ENCODE peak calls at places on chromosomes 4 and X, in six cellular contexts. L is CD8-positive, alpha-beta memory T cell; D is pancreas; F is neuronal stem cell; Y is hepatocyte; H is tibial artery. T is an unnamed sample. For H3K27me3, the result is how much of the 10 kb centered on the place peaks cover.

GRCh38 chr4:183838987-183839712 is 66.0 kb upstream of the STOX2 start:
- DNase-seq in H (no peak), F (no peak), Y (peak), D (no peak), L (no peak), T (no peak)

GRCh38 chr4:11507920-11508319 is 79.2 kb upstream of the HS3ST1 start:
- DNase-seq in Y (no peak), L (no peak), F (no peak), H (no peak), D (no peak), T (no peak)

GRCh38 chr4:147339116-147339515 is 141.8 kb upstream of the EDNRA start:
- DNase-seq in F (no peak), L (no peak), H (no peak), Y (no peak), D (no peak), T (no peak)

GRCh38 chr4:37758226-37758625 is 68.3 kb upstream of the PGM2 start:
- DNase-seq in F (no peak), H (peak), Y (peak), L (no peak), D (no peak), T (no peak)

GRCh38 chr4:1533501-1534064 is 127.3 kb upstream of the NKX1-1 start:
- DNase-seq in H (no peak), D (peak), L (no peak), Y (no peak), F (no peak), T (no peak)

GRCh38 chr4:123555500-123556273 is 159.1 kb downstream of the SPRY1 start:
- DNase-seq in Y (peak), L (no peak), H (peak), F (no peak), D (peak), T (no peak)

GRCh38 chr4:35250771-35251170 is 993.5 kb downstream of the ARAP2 start:
- DNase-seq in F (no peak), D (no peak), L (no peak), Y (no peak), H (no peak), T (no peak)

GRCh38 chr4:79053754-79054153 is 114.5 kb upstream of the PAQR3 start:
- DNase-seq in L (no peak), H (no peak), F (no peak), D (no peak), Y (no peak), T (no peak)

GRCh38 chr4:163544407-163545038 is 50.0 kb downstream of the TMA16 start:
- DNase-seq in H (peak), F (peak), L (peak), D (peak), Y (peak), T (peak)

GRCh38 chr4:139857977-139858376 is 192.4 kb downstream of the MGST2 start:
- DNase-seq in Y (no peak), H (no peak), L (no peak), D (no peak), F (no peak), T (no peak)

GRCh38 chr4:39044364-39044946 is 12.2 kb upstream of the TMEM156 start:
- DNase-seq in F (peak), H (peak), Y (peak), L (peak), D (peak), T (peak)

GRCh38 chrX:55907968-55908607 is 190.5 kb downstream of the RRAGB start:
- DNase-seq in H (peak), D (peak), F (peak), L (peak), Y (peak), T (no peak)

GRCh38 chrX:136768469-136769084 is 12.2 kb downstream of the ARHGEF6 start:
- DNase-seq in L (peak), Y (peak), H (peak), D (no peak), F (no peak), T (no peak)

GRCh38 chrX:54087661-54088060 is 43.4 kb upstream of the PHF8 start:
- DNase-seq in F (no peak), D (no peak), L (no peak), H (no peak), Y (no peak), T (no peak)

GRCh38 chrX:136214551-136214950 is 36.6 kb downstream of the MAP7D3 start:
- DNase-seq in D (no peak), F (no peak), H (no peak), Y (peak), L (no peak), T (no peak)

GRCh38 chrX:25023908-25024307 is 8.1 kb upstream of the ARX start:
- DNase-seq in Y (no peak), H (no peak), D (no peak), L (no peak), F (no peak), T (no peak)

GRCh38 chrX:27336466-27337091 is 126.6 kb downstream of the PPP4R3C start:
- DNase-seq in H (no peak), L (no peak), F (peak), D (peak), Y (peak), T (no peak)

GRCh38 chr4:81030617-81031388 is at the start of gene BMP3:
- DNase-seq in L (no peak), F (peak), H (no peak), Y (peak), D (peak), T (peak)

GRCh38 chr4:186486172-186486571 is 69.2 kb downstream of the MTNR1A start:
- DNase-seq in L (no peak), D (no peak), F (peak), H (no peak), Y (no peak), T (no peak)

GRCh38 chr4:186934841-186935443 is 211.3 kb upstream of the FAT1 start:
- DNase-seq in F (no peak), H (no peak), L (no peak), Y (peak), D (no peak), T (no peak)

GRCh38 chr4:37139987-37140386 is 104.6 kb upstream of the NWD2 start:
- DNase-seq in L (no peak), H (no peak), Y (no peak), D (no peak), F (no peak), T (no peak)

GRCh38 chrX:40628506-40628905 is 5.3 kb downstream of the MPC1L start:
- DNase-seq in L (no peak), H (no peak), D (no peak), Y (no peak), F (no peak), T (no peak)

GRCh38 chr4:100391913-100392312 is 125.9 kb downstream of the EMCN start:
- DNase-seq in H (no peak), L (no peak), D (no peak), Y (no peak), F (no peak), T (no peak)

GRCh38 chr4:82866706-82867385 is 24.1 kb downstream of the SEC31A start:
- DNase-seq in L (no peak), F (no peak), Y (no peak), D (no peak), H (no peak), T (no peak)

GRCh38 chrX:153717445-153717844 is 6.7 kb downstream of the BCAP31 start:
- DNase-seq in Y (no peak), L (no peak), D (no peak), H (no peak), F (no peak), T (no peak)

GRCh38 chrX:153719238-153719637 is 4.9 kb downstream of the BCAP31 start:
- DNase-seq in F (no peak), L (no peak), H (no peak), D (no peak), Y (no peak), T (no peak)

GRCh38 chrX:153719701-153720100 is 4.5 kb downstream of the BCAP31 start:
- DNase-seq in D (no peak), F (no peak), H (no peak), L (no peak), Y (no peak), T (no peak)

GRCh38 chrX:153709726-153710674 is 14.2 kb downstream of the BCAP31 start:
- DNase-seq in Y (no peak), D (no peak), L (no peak), H (no peak), F (no peak), T (no peak)

DNA sequence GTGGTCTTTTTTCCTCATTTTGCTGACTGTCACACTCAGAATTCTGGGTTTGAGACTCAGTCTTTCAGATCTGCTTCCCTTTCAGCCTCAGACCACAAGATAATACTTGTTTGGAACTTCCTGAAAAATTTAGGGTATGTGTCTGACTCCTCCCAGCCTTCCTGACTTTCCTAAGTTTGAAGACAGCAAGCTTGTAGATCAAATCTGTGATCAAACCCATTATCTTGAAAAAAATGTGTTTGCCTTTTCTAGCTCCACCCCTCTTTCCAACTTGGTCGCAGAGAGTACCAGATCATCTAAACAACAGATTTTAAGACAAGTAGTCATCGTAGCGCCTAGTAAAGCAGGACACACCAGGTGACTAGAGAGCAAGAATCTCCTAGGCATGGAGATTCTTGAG is 9.9 kb downstream of the BCAP31 start:
- DNase-seq in H (no peak), Y (no peak), L (no peak), F (no peak), D (no peak), T (no peak)
- H3K27ac ChIP-seq in H (no peak), Y (no peak), L (no peak), F (no peak), D (no peak), T (no peak)

GRCh38 chrX:71167031-71167781 is 22.6 kb downstream of the NLGN3 start:
- DNase-seq in L (no peak), D (no peak), Y (no peak), H (no peak), F (no peak), T (no peak)
- H3K27me3 ChIP-seq in L (under half), D (under half), Y (under half), H (under half), F (under half), T (half or more)

DNA sequence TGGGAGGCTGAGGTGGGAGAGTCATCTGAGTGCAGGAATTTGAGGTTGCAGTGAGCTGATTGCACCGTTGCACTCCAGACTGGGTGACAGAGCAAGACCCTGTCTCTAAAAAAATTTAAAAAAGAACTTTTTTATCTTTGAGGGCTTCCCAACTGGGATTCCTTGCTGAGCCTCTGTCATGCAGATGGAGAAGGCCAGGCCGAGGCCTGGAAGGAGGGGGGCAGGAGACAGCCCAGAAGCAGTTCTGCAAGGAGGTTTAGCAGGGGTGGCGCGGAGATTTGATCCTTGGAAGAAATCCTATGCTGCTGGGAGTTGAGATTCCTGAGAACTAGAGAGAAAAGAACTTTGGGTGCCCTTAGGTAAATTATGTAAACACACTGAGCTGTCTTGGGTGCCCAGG is 2.5 kb upstream of the ARSD start:
- DNase-seq in Y (no peak), H (no peak), L (no peak), D (no peak), F (no peak), T (no peak)
- H3K4me3 ChIP-seq in Y (no peak), H (no peak), L (no peak), D (no peak), F (no peak), T (no peak)

DNA sequence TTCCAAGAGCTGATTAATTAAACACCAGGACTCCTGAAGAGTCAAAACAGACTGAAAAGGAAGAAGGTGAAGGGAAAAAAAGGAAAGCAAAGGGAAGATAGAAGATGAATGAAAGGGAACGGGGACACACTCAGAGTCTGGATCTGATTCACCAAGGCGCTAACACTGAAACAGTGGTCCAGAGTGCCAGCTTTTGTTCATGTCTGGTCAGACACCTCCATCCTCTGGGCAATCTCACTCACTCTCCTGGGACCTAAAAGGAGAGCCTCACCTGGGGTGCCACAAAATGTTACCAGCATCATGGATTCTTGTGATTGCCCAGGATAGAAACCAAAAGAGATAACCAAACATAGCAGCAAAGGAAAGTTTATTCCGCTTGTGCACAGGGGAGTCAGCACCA is 120.3 kb upstream of the AFF2 start:
- DNase-seq in D (no peak), F (no peak), H (no peak), L (no peak), Y (no peak), T (no peak)
- H3K27ac ChIP-seq in D (no peak), F (no peak), H (no peak), L (no peak), Y (no peak), T (no peak)

GRCh38 chr4:113024373-113024772 is 25.1 kb upstream of the ANK2 start:
- DNase-seq in Y (no peak), D (no peak), L (no peak), F (no peak), H (no peak), T (no peak)
- H3K27me3 ChIP-seq in Y (under half), D (under half), L (under half), F (under half), H (under half), T (under half)

DNA sequence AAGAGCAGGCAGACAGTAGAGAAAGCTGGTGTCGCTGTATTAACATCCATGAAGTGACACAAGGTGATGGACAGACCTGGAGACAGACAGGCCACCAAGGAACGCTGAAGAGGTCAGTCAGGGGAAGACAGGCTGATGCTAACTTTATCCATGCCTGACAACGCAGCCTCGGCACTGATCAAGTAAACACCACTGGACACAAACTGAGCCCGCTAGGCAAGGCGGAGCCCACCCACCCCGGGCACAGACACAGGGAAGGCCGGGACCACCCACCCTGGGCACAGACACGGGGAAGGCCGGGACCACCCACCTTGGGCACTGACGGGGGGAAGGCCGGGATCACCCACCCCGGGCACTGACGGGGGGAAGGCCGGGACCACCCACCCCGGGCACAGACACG is 18.8 kb downstream of the PPP2R3B start:
- DNase-seq in H (no peak), D (no peak), Y (no peak), L (no peak), F (no peak), T (no peak)
- H3K4me3 ChIP-seq in H (no peak), D (no peak), Y (no peak), L (no peak), F (no peak), T (no peak)

DNA sequence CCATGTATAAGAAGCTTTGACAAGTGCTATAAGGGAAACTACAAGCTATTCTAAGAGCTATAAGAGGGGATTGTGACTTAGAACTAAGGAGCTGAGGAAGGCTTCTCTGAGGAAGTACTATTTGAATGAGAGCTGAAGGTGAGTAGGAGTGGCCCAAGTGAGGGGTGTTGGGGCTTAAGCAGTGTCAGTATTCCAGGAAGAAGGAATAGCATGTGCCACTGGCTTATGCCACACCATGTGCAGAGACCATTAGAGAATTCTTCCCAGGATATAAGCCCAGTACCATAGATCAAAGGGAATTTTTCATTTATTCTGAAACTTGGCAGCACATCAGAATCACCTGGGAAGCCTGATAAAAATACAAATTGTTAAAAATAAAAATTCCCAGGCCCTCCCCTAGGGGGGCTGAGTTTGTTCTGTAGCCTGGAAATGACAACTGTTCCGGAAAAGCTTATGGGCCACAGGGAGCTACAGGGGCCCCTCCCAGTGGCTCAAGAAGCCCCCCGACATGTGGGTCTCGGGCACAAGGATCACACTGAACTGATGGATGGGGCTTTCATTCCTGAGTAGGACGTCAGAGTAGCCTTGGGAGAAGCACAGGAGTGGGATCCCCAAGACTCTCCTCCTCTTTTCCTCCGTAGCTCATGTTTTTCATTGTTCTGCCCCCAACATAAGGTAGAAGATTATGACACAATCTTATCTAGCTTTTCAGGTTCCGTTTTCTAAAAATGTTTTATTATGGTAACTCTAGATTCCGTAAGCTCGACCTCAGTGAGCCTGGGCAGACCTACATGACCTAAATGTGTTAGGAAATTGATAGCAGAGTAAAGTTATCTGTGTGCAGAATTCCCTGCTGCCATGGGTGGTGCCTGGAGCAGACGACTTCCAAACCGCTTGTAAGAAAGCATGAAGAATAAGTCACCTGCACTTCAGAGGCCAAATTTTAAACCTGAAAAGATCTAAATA is 119.3 kb downstream of the AFF1 start:
- DNase-seq in Y (no peak), F (no peak), D (no peak), H (no peak), L (no peak), T (no peak)
- H3K27ac ChIP-seq in Y (peak), F (no peak), D (peak), H (peak), L (no peak), T (peak)

GRCh38 chrX:84715315-84715714 is 213.1 kb upstream of the HDX start:
- DNase-seq in L (no peak), H (no peak), D (no peak), F (no peak), Y (no peak), T (no peak)

GRCh38 chrX:84717344-84717743 is 215.1 kb upstream of the HDX start:
- DNase-seq in F (no peak), Y (no peak), D (no peak), H (no peak), L (no peak), T (no peak)

GRCh38 chrX:84710611-84711010 is 208.4 kb upstream of the HDX start:
- DNase-seq in D (no peak), F (no peak), Y (no peak), H (no peak), L (no peak), T (no peak)

GRCh38 chrX:84709987-84710386 is 207.7 kb upstream of the HDX start:
- DNase-seq in Y (no peak), L (no peak), H (no peak), F (no peak), D (no peak), T (no peak)

DNA sequence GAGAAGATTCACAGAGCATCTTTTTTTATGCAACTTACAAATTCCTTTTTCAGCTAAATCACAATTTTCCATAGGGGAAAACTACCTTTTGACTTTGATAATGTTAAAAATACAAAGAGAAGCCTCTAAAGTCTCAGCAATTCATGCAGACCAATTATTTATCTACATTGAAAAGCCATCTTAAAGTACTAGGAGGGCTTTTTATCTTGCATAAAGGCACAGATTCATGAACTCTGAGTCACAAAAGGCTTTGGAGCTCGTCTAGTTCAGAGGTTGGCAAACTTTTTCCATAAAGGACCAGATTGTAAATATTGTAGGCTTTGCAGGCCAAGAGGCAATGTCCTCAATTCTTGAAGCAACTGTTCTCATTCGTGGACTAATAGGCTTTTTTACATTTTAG is 210.4 kb upstream of the HDX start:
- DNase-seq in F (no peak), L (no peak), D (no peak), Y (no peak), H (no peak), T (no peak)
- H3K27me3 ChIP-seq in F (under half), L (under half), D (under half), Y (under half), H (under half), T (under half)